ENCODE peak calls at places on chromosome 14, in four cellular contexts. I is GM12878, E is spleen, V is neural progenitor cell. T is an unnamed sample.

GRCh38 chr14:106694638-106695393 is 1168.4 kb downstream of the TMEM121 start:
- DNase-seq in I (no peak), E (peak), V (no peak), T (peak)

GRCh38 chr14:101780887-101781239 is 19.4 kb downstream of the PPP2R5C start:
- DNase-seq in I (no peak), E (no peak), V (peak), T (no peak)

GRCh38 chr14:100690672-100691071 is 36.0 kb upstream of the DLK1 start:
- DNase-seq in I (no peak), E (no peak), V (no peak), T (no peak)

GRCh38 chr14:51684760-51685159 is 33.0 kb downstream of the FRMD6 start:
- DNase-seq in I (no peak), E (no peak), V (no peak), T (no peak)

GRCh38 chr14:88790501-88791251 is 2.1 kb downstream of the EML5 start:
- DNase-seq in I (no peak), E (no peak), V (no peak), T (no peak)

GRCh38 chr14:97077253-97077653 is 280.1 kb downstream of the VRK1 start:
- DNase-seq in I (peak), E (no peak), V (peak), T (peak)

GRCh38 chr14:105627701-105628100 is 101.3 kb downstream of the TMEM121 start:
- DNase-seq in I (no peak), E (no peak), V (no peak), T (no peak)

GRCh38 chr14:89327771-89328212 is 89.2 kb downstream of the FOXN3 start:
- DNase-seq in I (no peak), E (no peak), V (no peak), T (no peak)

GRCh38 chr14:104350463-104351185 is 212.2 kb downstream of the KIF26A start:
- DNase-seq in I (no peak), E (no peak), V (no peak), T (no peak)

GRCh38 chr14:51139221-51139681 is 44.3 kb upstream of the TRIM9 start:
- DNase-seq in I (no peak), E (no peak), V (no peak), T (no peak)

GRCh38 chr14:82046512-82047226 is 513.0 kb upstream of the SEL1L start:
- DNase-seq in I (no peak), E (no peak), V (no peak), T (no peak)

GRCh38 chr14:23660290-23661226 is 24.4 kb downstream of the DHRS2 start:
- DNase-seq in I (no peak), E (peak), V (no peak), T (no peak)

GRCh38 chr14:102817942-102818940 is 41.0 kb downstream of the TRAF3 start:
- DNase-seq in I (no peak), E (no peak), V (no peak), T (no peak)

GRCh38 chr14:57725399-57726077 is 140.4 kb downstream of the SLC35F4 start:
- DNase-seq in I (no peak), E (no peak), V (no peak), T (no peak)

GRCh38 chr14:96424104-96424989 is 32.4 kb downstream of the AK7 start:
- DNase-seq in I (peak), E (peak), V (peak), T (peak)

GRCh38 chr14:20343855-20344205 is 395 bp downstream of the PARP2 start:
- DNase-seq in I (no peak), E (no peak), V (no peak), T (no peak)

GRCh38 chr14:104865069-104865630 is at the start of gene CEP170B:
- DNase-seq in I (no peak), E (peak), V (peak), T (peak)

GRCh38 chr14:53695692-53696091 is 260.9 kb downstream of the BMP4 start:
- DNase-seq in I (no peak), E (no peak), V (no peak), T (no peak)

GRCh38 chr14:83463500-83464098 is 1929.9 kb upstream of the SEL1L start:
- DNase-seq in I (no peak), E (no peak), V (peak), T (no peak)

GRCh38 chr14:92649066-92649465 is 99.4 kb downstream of the LGMN start:
- DNase-seq in I (no peak), E (no peak), V (no peak), T (no peak)
- H3K4me3 ChIP-seq in I (no peak), E (no peak), V (no peak), T (no peak)

GRCh38 chr14:76484355-76484754 is 108.4 kb downstream of the ESRRB start:
- DNase-seq in I (no peak), E (no peak), V (no peak), T (no peak)
- TF ChIP-seq CTCF in I (no peak), E (no peak), V (peak), T (peak)

GRCh38 chr14:74248036-74248435 is 8.8 kb downstream of the VSX2 start:
- DNase-seq in I (no peak), E (no peak), V (no peak), T (no peak)

GRCh38 chr14:74249433-74250375 is 10.5 kb downstream of the VSX2 start:
- DNase-seq in I (no peak), E (no peak), V (no peak), T (no peak)

GRCh38 chr14:74255281-74255680 is 16.0 kb downstream of the VSX2 start:
- DNase-seq in I (no peak), E (no peak), V (no peak), T (no peak)

GRCh38 chr14:74246561-74246960 is 7.3 kb downstream of the VSX2 start:
- DNase-seq in I (no peak), E (no peak), V (peak), T (no peak)

GRCh38 chr14:74251546-74252030 is 12.3 kb downstream of the VSX2 start:
- DNase-seq in I (peak), E (peak), V (peak), T (peak)
- H3K4me3 ChIP-seq in I (peak), E (no peak), V (no peak), T (peak)

DNA sequence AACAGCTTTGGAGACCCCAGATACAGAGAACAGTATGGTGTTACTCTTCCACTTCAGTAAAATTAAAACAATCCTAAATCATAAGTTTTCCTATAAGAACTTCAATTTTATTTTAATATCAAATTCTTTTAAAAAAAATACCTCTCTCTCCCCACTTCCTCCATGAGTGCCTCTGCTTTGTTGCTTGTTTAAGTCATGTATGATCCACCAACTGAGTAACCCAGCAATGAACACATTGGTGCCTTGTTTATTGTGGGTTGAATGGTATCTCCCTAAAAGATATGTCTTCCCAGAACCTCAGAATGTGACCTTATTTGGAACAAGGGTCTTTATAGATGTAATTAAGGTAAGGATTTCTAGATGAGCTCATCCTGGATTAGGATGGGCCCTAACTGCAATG is 143.5 kb upstream of the EGLN3 start:
- DNase-seq in I (no peak), E (no peak), V (no peak), T (no peak)
- TF ChIP-seq CTCF in I (no peak), E (no peak), V (no peak), T (no peak)

DNA sequence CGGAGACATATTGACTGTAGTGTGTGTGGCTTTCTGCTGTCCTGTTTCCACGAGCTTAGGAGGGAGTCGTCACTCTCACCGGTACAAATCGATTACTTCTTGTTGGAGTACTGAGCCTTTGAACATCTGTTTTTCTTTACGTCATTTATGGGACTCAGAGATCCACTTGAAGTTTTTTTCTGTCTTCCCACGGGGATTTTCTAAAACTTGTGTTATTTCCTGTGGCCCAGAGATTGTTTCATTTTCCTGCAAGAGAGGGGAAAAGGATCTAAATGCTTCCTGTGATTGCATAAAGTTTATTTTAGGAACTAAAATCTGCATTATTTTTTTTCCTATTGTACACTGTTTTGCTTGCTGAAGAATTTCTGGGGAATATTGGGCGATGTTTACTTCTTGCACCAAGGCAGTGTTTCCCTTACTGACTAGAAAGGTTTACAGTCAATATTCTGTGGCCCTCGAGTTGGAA is 199.7 kb upstream of the ARHGAP5 start:
- DNase-seq in I (no peak), E (no peak), V (no peak), T (no peak)
- H3K4me3 ChIP-seq in I (no peak), E (no peak), V (no peak), T (no peak)

DNA sequence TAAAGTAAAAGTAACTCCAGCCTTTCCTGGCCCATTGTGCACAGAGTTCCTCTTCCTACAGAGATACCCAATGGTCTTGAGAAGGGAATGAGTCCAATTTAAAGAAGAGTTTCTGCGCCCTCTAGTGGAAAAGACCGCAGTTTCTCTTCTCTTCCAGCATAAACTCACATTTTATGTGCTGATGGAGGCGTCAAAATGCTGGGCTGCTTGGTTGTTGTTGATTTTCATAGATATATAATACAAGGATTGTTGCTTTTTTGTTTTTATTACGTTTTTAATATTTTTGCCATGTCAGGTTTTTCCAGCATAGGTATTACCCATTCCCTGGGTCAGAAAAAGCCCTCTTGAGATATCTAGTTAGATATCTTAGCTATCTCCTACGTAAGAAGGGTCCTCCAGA is 356.9 kb upstream of the STXBP6 start:
- DNase-seq in I (no peak), E (no peak), V (peak), T (no peak)
- TF ChIP-seq CTCF in I (peak), E (no peak), V (peak), T (peak)